ENCODE peak calls at places on chromosomes 2 and 18, in four cellular contexts. A, C, N and R are unnamed samples.

GRCh38 chr18:61738488-61738887 is 154.3 kb downstream of the RNF152 start:
- DNase-seq in A (no peak), C (no peak), N (no peak), R (no peak)

GRCh38 chr2:24365051-24365450 is 4.7 kb upstream of the ITSN2 start:
- DNase-seq in A (no peak), C (no peak), N (no peak), R (no peak)

GRCh38 chr2:102850888-102851287 is 89.1 kb downstream of the TMEM182 start:
- DNase-seq in A (no peak), C (no peak), N (no peak), R (no peak)

GRCh38 chr2:28206786-28207185 is 185.9 kb upstream of the FOSL2 start:
- DNase-seq in A (no peak), C (no peak), N (no peak), R (no peak)

GRCh38 chr2:201656740-201657139 is 13.4 kb upstream of the TMEM237 start:
- DNase-seq in A (no peak), C (no peak), N (no peak), R (no peak)

GRCh38 chr18:4125939-4126250 is 329.2 kb downstream of the DLGAP1 start:
- DNase-seq in A (no peak), C (no peak), N (no peak), R (no peak)

GRCh38 chr2:21220930-21221329 is 97.2 kb downstream of the TDRD15 start:
- DNase-seq in A (no peak), C (no peak), N (no peak), R (no peak)

GRCh38 chr2:201793631-201794030 is 12.7 kb upstream of the CDK15 start:
- DNase-seq in A (no peak), C (no peak), N (no peak), R (no peak)

GRCh38 chr2:152407204-152407721 is 72.3 kb downstream of the FMNL2 start:
- DNase-seq in A (no peak), C (no peak), N (no peak), R (no peak)

GRCh38 chr2:233404227-233404626 is 49.9 kb downstream of the DGKD start:
- DNase-seq in A (peak; percentile 32), C (peak; percentile 36), N (peak; percentile 48), R (no peak)

GRCh38 chr2:135667045-135667444 is 74.6 kb upstream of the UBXN4 start:
- DNase-seq in A (no peak), C (no peak), N (no peak), R (no peak)
- TF ChIP-seq REST in A (no peak), C (no peak), N (no peak), R (no peak)

GRCh38 chr18:10840768-10841167 is 308.6 kb downstream of the PIEZO2 start:
- DNase-seq in A (no peak), C (no peak), N (no peak), R (no peak)

GRCh38 chr18:10839401-10839800 is 310.0 kb downstream of the PIEZO2 start:
- DNase-seq in A (no peak), C (no peak), N (no peak), R (no peak)

GRCh38 chr18:10843533-10843932 is 305.8 kb downstream of the PIEZO2 start:
- DNase-seq in A (no peak), C (no peak), N (no peak), R (no peak)

GRCh38 chr18:10841203-10841602 is 308.2 kb downstream of the PIEZO2 start:
- DNase-seq in A (no peak), C (no peak), N (no peak), R (no peak)

DNA sequence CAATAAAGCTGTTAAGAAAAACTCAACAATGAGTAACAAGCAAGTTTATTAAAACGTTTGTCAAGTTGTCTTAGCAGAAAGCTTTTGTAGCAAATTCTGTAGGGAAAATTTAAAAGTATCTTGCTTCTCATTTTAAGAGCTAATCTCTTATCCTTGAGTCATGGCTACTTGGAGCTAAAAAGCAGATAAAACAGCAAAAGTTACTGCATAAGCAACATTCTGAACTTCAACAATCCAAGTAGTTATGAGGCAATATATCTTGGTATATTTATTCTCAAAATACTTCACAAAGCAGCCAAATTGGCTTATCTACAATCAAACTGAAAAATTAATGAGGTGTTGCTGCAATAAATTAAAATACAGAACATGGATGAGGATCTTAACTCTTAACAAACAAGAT is 306.5 kb downstream of the PIEZO2 start:
- DNase-seq in A (no peak), C (no peak), N (no peak), R (no peak)
- TF ChIP-seq TCF7L2 in A (no peak), C (no peak), N (no peak), R (no peak)

GRCh38 chr2:113809076-113809475 is 52.6 kb upstream of the SLC35F5 start:
- DNase-seq in A (no peak), C (no peak), N (no peak), R (no peak)
- TF ChIP-seq REST in A (no peak), C (no peak), N (no peak), R (no peak)

DNA sequence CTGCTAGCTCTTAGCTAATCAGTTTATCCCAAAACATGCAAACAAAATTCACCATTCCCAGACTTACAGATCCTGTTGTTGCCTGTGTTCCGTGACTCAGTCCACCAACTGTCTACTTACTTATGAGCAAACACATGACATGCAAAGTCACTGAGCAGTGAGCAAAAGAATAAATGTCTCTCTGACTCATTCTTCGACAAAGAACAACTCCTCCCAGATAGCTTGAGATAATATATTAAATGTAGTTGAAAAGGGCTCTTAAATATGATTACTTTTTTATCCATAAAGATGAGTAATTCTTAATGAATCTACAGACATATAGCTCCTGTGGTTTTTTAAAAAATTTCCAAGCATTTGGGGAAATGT is 9.0 kb upstream of the CREG2 start:
- DNase-seq in A (no peak), C (no peak), N (peak; percentile 45), R (peak; percentile 41)
- TF ChIP-seq TCF7L2 in A (no peak), C (no peak), N (no peak), R (no peak)

GRCh38 chr2:26345554-26346453 is at the start of gene SELENOI:
- DNase-seq in A (peak; percentile 99), C (peak; percentile 98), N (peak; percentile 100), R (peak; percentile 98)
- TF ChIP-seq REST in A (no peak), C (no peak), N (peak; percentile 66), R (no peak)

GRCh38 chr2:178804791-178805190 is 2.4 kb downstream of the TTN start:
- DNase-seq in A (peak; percentile 39), C (peak; percentile 42), N (peak; percentile 22), R (no peak)
- TF ChIP-seq TCF7L2 in A (no peak), C (no peak), N (no peak), R (no peak)

DNA sequence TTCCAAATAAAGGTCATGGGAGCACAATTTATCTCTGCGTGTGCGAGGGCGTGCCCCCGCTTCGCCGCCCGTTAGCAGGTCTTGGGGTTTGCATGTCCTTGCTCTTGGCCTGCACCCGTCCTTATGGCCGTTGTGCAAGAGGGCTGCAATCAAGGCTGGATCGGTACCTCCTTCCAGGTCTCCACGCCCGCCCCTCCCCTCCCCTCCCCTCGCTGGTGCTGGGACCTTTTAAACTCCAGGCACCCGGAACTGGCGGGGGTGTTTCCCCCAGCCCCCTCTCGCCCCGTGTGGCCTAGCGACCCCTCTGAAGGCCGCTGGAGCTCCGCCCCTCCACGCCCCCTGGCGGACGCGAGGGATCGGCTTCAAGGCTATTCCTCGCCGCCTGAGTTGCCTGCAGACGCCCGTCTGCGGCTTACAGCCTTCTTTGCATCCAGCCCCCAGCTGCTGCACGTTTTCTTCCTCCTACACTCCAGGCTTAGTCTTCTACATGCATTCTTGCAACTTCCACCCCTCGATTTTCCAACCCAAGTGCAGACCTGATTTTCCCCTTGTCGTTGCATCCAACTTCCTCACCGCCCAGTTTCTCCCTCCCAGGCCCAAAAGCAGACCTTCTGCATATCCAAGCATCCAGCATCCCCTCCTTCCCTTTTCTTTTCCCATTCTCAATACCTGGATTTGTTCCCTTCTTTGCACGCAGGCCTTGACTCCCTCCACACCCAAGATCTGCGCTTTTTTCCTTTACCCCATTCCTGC is 577 bp downstream of the IDH1 start:
- DNase-seq in A (peak; percentile 55), C (peak; percentile 77), N (peak; percentile 94), R (peak; percentile 58)
- TF ChIP-seq REST in A (no peak), C (no peak), N (no peak), R (no peak)

DNA sequence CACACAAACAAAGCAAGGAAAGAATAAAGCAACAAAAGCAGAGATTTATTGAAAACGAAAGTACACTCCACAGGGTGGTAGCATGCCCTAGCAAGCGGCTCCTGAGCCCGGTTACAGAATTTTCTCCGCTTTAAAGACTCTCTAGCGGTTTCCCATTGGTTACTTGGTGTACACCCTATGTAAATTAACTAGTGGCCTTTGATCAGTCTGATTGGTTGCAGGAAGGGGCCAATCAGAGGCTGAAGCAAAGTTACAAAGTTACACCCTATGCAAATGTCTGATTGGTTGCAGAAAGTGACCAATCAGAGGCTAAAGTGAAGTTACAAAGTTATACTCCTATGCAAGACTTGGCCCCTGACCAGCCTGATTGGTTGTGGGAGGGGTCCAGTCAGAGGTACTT is 242.9 kb downstream of the LDLRAD4 start:
- DNase-seq in A (no peak), C (no peak), N (no peak), R (no peak)
- TF ChIP-seq TCF7L2 in A (no peak), C (no peak), N (no peak), R (no peak)

DNA sequence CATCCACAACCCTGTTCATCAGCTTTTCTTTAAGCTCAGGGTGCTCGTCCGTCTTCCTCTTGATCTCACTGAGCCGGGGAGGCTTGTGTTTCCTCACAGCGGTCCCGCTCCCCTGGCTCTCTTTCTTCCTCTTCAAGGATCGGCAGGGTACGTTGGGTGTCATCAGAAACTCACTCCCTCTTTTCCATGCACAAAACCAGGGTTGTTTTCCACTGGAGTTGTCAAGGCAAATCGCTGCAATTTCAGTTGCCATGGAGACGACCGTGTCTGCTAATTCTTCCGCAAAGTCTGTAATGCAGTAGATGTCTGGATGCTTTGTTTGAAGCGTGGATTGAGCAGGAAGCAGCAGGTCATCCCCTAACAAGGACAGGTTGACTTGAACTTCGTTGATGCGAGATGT is 146.4 kb downstream of the DAW1 start:
- DNase-seq in A (no peak), C (no peak), N (no peak), R (no peak)
- TF ChIP-seq REST in A (no peak), C (no peak), N (no peak), R (no peak)